ENCODE peak calls at places on chromosomes 6 and 20, in six cellular contexts. N is heart right ventricle, X is tibial artery, C is tibial nerve, Z is AG09309, D is astrocyte of the spinal cord. I is an unnamed sample.

GRCh38 chr6:144350176-144350575 is 65.0 kb downstream of the UTRN start:
- DNase-seq in N (no peak), X (no peak), C (no peak), Z (no peak), D (no peak), I (no peak)

GRCh38 chr6:102356170-102356569 is 962.7 kb downstream of the GRIK2 start:
- DNase-seq in N (no peak), X (peak), C (no peak), Z (no peak), D (no peak), I (no peak)

GRCh38 chr20:5024103-5024502 is 22.8 kb upstream of the SLC23A2 start:
- DNase-seq in N (no peak), X (no peak), C (no peak), Z (no peak), D (no peak), I (no peak)

GRCh38 chr6:147509900-147510299 is 1.4 kb downstream of the SAMD5 start:
- DNase-seq in N (no peak), X (no peak), C (no peak), Z (no peak), D (no peak), I (no peak)

GRCh38 chr6:23535071-23535470 is 590.9 kb upstream of the NRSN1 start:
- DNase-seq in N (no peak), X (no peak), C (no peak), Z (no peak), D (no peak), I (no peak)

GRCh38 chr6:3195695-3196497 is 31.6 kb downstream of the TUBB2B start:
- DNase-seq in N (no peak), X (no peak), C (no peak), Z (no peak), D (peak), I (no peak)

GRCh38 chr20:25574411-25574810 is 10.9 kb downstream of the NINL start:
- DNase-seq in N (no peak), X (no peak), C (no peak), Z (no peak), D (peak), I (no peak)

GRCh38 chr6:34143884-34144580 is 1.9 kb downstream of the GRM4 start:
- DNase-seq in N (no peak), X (no peak), C (no peak), Z (no peak), D (no peak), I (no peak)

GRCh38 chr6:109428889-109429477 is 11.4 kb downstream of the PPIL6 start:
- DNase-seq in N (no peak), X (no peak), C (no peak), Z (peak), D (no peak), I (no peak)
- H3K4me3 ChIP-seq in N (no peak), X (no peak), C (no peak), Z (no peak), D (no peak), I (no peak)

GRCh38 chr20:3798405-3798768 is 2.3 kb downstream of the CDC25B start:
- DNase-seq in N (no peak), X (no peak), C (no peak), Z (no peak), D (no peak), I (no peak)
- H3K4me3 ChIP-seq in N (no peak), X (no peak), C (no peak), Z (no peak), D (peak), I (peak)

DNA sequence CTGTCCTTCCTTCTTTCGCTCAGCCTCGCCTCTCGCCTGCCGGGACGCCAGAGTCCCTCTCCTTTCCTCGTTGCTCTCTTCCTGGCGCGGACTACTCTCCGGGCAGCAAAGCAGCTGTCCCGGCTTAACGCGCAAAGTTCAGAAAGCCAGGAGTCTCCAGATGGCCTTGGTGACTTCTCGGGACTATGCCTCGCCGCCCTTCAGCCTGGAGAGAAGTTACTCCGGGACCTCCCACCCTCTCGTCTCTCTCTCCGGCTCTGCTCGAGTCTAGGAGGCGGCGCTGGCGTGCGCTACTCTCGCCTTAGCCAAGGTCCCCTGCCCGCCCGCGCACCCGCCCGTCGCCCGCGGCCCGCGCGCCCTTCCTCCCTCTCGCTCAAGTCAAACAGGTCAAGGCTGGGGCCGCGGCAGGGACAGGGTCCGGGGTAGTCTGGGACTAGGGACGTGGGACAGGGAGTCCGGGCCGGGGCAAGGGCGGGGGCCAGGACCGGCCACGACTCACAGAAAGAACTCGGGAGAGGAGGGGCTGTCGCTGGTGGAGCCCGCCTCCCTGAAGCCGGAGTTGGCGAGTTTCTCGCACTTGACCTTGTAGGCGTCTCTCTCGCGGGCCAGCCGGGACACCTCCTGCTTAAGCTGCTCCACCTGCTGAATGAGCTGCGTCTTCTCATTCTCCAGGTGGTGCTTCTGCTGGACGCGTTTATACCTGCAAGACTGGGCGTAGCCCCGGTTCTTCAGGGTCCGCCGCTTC is 1.5 kb downstream of the MAFB start:
- DNase-seq in N (peak), X (peak), C (peak), Z (no peak), D (no peak), I (peak)
- H3K4me3 ChIP-seq in N (peak), X (peak), C (peak), Z (peak), D (peak), I (peak)

GRCh38 chr6:30463651-30464618 is 25.4 kb upstream of the HLA-E start:
- DNase-seq in N (no peak), X (no peak), C (no peak), Z (no peak), D (peak), I (peak)

GRCh38 chr6:30461055-30461454 is 28.3 kb upstream of the HLA-E start:
- DNase-seq in N (no peak), X (no peak), C (no peak), Z (no peak), D (no peak), I (no peak)

GRCh38 chr6:30462482-30462881 is 26.8 kb upstream of the HLA-E start:
- DNase-seq in N (no peak), X (no peak), C (no peak), Z (no peak), D (no peak), I (no peak)

GRCh38 chr6:30463242-30463641 is 26.1 kb upstream of the HLA-E start:
- DNase-seq in N (no peak), X (no peak), C (no peak), Z (no peak), D (no peak), I (no peak)

DNA sequence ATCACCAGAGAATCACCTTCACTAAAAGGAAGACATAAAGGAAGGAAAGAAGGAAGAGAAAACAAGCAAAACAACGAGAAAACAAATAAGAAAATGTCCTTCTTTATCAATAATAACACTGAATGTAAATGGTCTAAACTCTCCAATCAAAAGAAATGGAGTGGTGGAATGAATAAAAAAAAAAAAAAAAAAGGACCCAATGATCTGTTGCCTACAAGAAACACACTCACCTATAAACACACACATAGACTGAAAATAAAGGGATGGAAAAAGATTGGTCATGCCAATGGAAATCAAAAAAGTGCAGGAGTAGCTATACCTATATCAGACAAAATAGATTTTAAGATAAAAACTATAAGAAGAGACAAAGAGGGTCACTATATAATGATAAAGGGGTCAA is 30.2 kb upstream of the HLA-E start:
- DNase-seq in N (no peak), X (no peak), C (no peak), Z (no peak), D (no peak), I (no peak)
- H3K4me3 ChIP-seq in N (no peak), X (no peak), C (no peak), Z (no peak), D (no peak), I (no peak)

GRCh38 chr20:49711331-49711987 is 2.2 kb downstream of the B4GALT5 start:
- DNase-seq in N (no peak), X (no peak), C (no peak), Z (no peak), D (no peak), I (no peak)
- H3K4me3 ChIP-seq in N (peak), X (peak), C (no peak), Z (peak), D (peak), I (no peak)

GRCh38 chr20:44187054-44187762 is at the start of gene JPH2:
- DNase-seq in N (peak), X (peak), C (no peak), Z (no peak), D (peak), I (no peak)

GRCh38 chr20:44186201-44186600 is 787 bp downstream of the JPH2 start:
- DNase-seq in N (peak), X (peak), C (no peak), Z (no peak), D (no peak), I (no peak)

GRCh38 chr20:44186674-44187053 is 324 bp downstream of the JPH2 start:
- DNase-seq in N (no peak), X (no peak), C (no peak), Z (no peak), D (no peak), I (no peak)

GRCh38 chr20:44183282-44183681 is 3.7 kb downstream of the JPH2 start:
- DNase-seq in N (no peak), X (no peak), C (no peak), Z (no peak), D (no peak), I (no peak)

DNA sequence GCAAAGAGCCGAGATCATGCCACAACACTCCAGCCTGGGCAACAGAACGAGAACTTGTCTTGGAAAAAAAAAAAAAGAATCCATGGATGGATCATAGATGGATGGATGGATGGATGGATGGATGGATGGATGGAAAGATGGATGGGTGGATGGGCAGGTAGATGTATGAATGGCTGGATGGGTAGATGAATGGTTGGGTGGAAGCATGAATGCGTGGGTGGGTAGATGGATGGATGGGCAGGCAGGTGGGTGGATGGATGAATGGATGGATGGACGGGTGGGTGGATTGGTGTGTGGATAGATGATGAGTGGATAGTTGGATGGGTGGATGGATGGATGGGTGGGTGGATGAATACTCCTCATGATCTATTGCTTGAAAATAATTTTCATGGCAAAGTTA is 1.4 kb downstream of the JPH2 start:
- DNase-seq in N (no peak), X (no peak), C (no peak), Z (no peak), D (no peak), I (no peak)
- H3K4me3 ChIP-seq in N (peak), X (peak), C (no peak), Z (no peak), D (no peak), I (no peak)

DNA sequence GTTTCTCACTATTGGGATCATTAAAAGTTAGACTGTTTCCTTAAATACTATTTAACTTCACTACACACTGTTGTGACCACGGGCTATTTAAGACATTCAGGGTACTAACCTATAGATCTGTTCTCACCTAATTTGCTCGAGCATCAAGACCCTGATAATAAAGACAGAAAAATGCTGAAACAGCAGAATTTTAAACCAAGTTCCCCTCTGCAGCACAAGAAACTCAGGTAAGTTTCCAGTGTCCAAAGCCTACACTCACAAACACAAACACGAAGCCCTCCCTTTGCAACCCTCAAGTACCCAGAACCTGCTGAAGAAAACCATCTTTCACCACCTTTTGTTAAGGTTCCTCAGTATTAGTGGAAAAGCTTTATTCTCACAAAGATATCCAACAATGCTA is 4.0 kb downstream of the SNX5 start:
- DNase-seq in N (no peak), X (no peak), C (no peak), Z (no peak), D (no peak), I (no peak)
- H3K4me3 ChIP-seq in N (no peak), X (no peak), C (no peak), Z (no peak), D (no peak), I (no peak)

GRCh38 chr6:45677381-45677992 is 299.8 kb upstream of the SUPT3H start:
- DNase-seq in N (peak), X (no peak), C (peak), Z (no peak), D (peak), I (no peak)
- H3K4me3 ChIP-seq in N (no peak), X (no peak), C (no peak), Z (no peak), D (no peak), I (no peak)

DNA sequence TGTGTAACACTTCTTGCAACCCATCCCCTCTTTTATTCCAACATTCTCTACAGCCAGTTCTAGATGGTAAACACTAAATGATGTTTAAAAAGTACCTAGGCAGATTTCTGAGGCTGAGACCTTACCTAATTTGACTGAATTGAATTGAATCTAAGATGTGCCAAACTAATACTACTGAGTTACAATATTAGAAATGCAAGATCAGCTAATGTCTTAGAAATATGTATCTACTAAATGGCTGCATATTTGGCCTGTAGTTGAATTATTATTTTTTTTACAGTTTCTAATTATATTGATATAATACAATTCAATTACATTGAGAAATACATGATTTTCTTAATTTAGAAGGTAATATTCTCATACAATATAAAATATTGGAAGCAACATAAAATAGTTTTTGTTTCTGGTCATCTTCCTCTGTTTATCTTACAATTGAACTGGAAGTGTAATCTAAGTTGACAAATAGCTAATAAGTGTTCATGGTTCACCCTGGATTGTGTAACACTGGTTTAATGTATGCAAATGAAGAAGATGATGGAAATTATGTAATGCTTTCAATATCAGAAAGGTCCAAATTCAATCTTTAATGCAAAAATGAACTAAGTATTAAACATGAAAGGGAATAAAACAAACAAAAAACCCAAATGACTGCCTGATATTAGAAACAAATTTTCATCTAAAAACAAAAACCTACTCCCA is 2.9 kb downstream of the MAP3K7 start:
- DNase-seq in N (no peak), X (no peak), C (no peak), Z (no peak), D (no peak), I (no peak)
- H3K4me3 ChIP-seq in N (no peak), X (no peak), C (no peak), Z (no peak), D (no peak), I (no peak)